ENCODE peak calls at places on chromosomes 1 and 21, in eight cellular contexts. V, H, Q, S, A, J, O and X are unnamed samples.

GRCh38 chr1:6747679-6748078 is 37.6 kb upstream of the CAMTA1 start:
- DNase-seq in V (no peak), S (no peak), Q (no peak), J (no peak), O (no peak), A (no peak), H (no peak), X (no peak)

GRCh38 chr1:36653850-36654249 is 171.1 kb upstream of the CSF3R start:
- DNase-seq in Q (peak), A (peak), V (peak), O (peak), J (no peak), H (no peak), S (no peak), X (peak)

GRCh38 chr1:47710075-47711071 is 272.5 kb downstream of the FOXD2 start:
- DNase-seq in O (peak), Q (peak), H (peak), S (peak), J (peak), V (peak), A (peak), X (peak)

GRCh38 chr21:37145635-37146111 is 72.6 kb downstream of the TTC3 start:
- DNase-seq in O (no peak), V (no peak), H (peak), A (peak), J (no peak), Q (no peak), S (no peak), X (no peak)

GRCh38 chr1:204872262-204872881 is 1.7 kb downstream of the NFASC start:
- DNase-seq in Q (no peak), H (no peak), V (no peak), O (no peak), A (peak), J (no peak), S (no peak), X (no peak)

GRCh38 chr1:203250936-203251335 is 21.5 kb upstream of the CHIT1 start:
- DNase-seq in O (no peak), H (no peak), V (no peak), Q (no peak), A (no peak), J (no peak), S (no peak), X (no peak)

GRCh38 chr1:154847891-154848290 is 22.2 kb downstream of the KCNN3 start:
- DNase-seq in Q (no peak), J (no peak), S (no peak), O (peak), V (peak), A (no peak), H (no peak), X (no peak)

GRCh38 chr1:103275725-103276124 is 167.4 kb upstream of the COL11A1 start:
- DNase-seq in A (no peak), H (no peak), J (no peak), Q (no peak), O (no peak), S (no peak), V (no peak), X (no peak)